ENCODE peak calls at places on chromosomes 2 and 18, in seven cellular contexts. E, C, M, P, Y, H and W are unnamed samples.
A peak's percentile ranks its signal among the peaks of the same experiment; 100 is the strongest.

GRCh38 chr2:119197125-119197403 is 26.6 kb upstream of the STEAP3 start:
- DNase-seq in E (no peak), C (no peak), M (no peak), P (no peak), Y (no peak), H (no peak), W (no peak)

GRCh38 chr2:225041871-225042799 is at the start of gene DOCK10:
- DNase-seq in E (no peak), C (peak; percentile 37), M (no peak), P (no peak), Y (peak; percentile 68), H (peak; percentile 24), W (peak; percentile 8)

GRCh38 chr2:98479959-98480524 is 35.4 kb downstream of the INPP4A start:
- DNase-seq in E (peak; percentile 67), C (peak; percentile 31), M (peak; percentile 90), P (no peak), Y (peak; percentile 82), H (peak; percentile 69), W (no peak)

GRCh38 chr18:48785091-48785614 is 165.6 kb downstream of the SMAD7 start:
- DNase-seq in E (no peak), C (no peak), M (no peak), P (no peak), Y (no peak), H (no peak), W (no peak)

GRCh38 chr2:176818653-176819052 is 393.9 kb upstream of the HNRNPA3 start:
- DNase-seq in E (no peak), C (no peak), M (no peak), P (no peak), Y (no peak), H (no peak), W (no peak)

GRCh38 chr2:14270036-14270582 is 362.4 kb upstream of the LRATD1 start:
- DNase-seq in E (no peak), C (no peak), M (no peak), P (no peak), Y (no peak), H (no peak), W (no peak)

GRCh38 chr18:48404707-48405106 is 4.5 kb downstream of the ZBTB7C start:
- DNase-seq in E (no peak), C (no peak), M (no peak), P (no peak), Y (no peak), H (no peak), W (no peak)

GRCh38 chr18:49843778-49844625 is 30.7 kb upstream of the ACAA2 start:
- DNase-seq in E (no peak), C (no peak), M (no peak), P (no peak), Y (no peak), H (no peak), W (no peak)

GRCh38 chr2:3608373-3609278 is 13.7 kb downstream of the COLEC11 start:
- DNase-seq in E (peak; percentile 66), C (no peak), M (no peak), P (no peak), Y (peak; percentile 24), H (no peak), W (no peak)

GRCh38 chr2:733001-733400 is 55.8 kb upstream of the TMEM18 start:
- DNase-seq in E (no peak), C (no peak), M (no peak), P (no peak), Y (no peak), H (no peak), W (no peak)

GRCh38 chr18:79578396-79579260 is 101.0 kb upstream of the CTDP1 start:
- DNase-seq in E (peak; percentile 21), C (no peak), M (peak; percentile 15), P (no peak), Y (no peak), H (no peak), W (no peak)

GRCh38 chr2:10547663-10548384 is 99.7 kb upstream of the ODC1 start:
- DNase-seq in E (no peak), C (no peak), M (no peak), P (no peak), Y (no peak), H (no peak), W (no peak)

GRCh38 chr18:7414459-7414858 is 152.7 kb upstream of the PTPRM start:
- DNase-seq in E (no peak), C (no peak), M (no peak), P (no peak), Y (no peak), H (peak; percentile 12), W (no peak)

GRCh38 chr18:78928076-78928475 is 51.5 kb upstream of the SALL3 start:
- DNase-seq in E (no peak), C (no peak), M (no peak), P (no peak), Y (no peak), H (no peak), W (no peak)

GRCh38 chr2:62423235-62423634 is 82.8 kb downstream of the TMEM17 start:
- DNase-seq in E (no peak), C (no peak), M (no peak), P (no peak), Y (peak; percentile 16), H (no peak), W (no peak)

GRCh38 chr2:135694711-135695110 is 46.9 kb upstream of the UBXN4 start:
- DNase-seq in E (no peak), C (no peak), M (no peak), P (no peak), Y (no peak), H (no peak), W (no peak)

GRCh38 chr2:37342636-37343211 is 1.7 kb upstream of the QPCT start:
- DNase-seq in E (no peak), C (no peak), M (no peak), P (no peak), Y (no peak), H (no peak), W (no peak)

GRCh38 chr18:63025251-63025710 is 294.3 kb downstream of the BCL2 start:
- DNase-seq in E (peak; percentile 61), C (no peak), M (peak; percentile 40), P (no peak), Y (peak; percentile 65), H (peak; percentile 62), W (no peak)

GRCh38 chr18:76844144-76844543 is 21.8 kb downstream of the ZNF236 start:
- DNase-seq in E (no peak), C (no peak), M (no peak), P (no peak), Y (no peak), H (no peak), W (no peak)

GRCh38 chr2:46335966-46336436 is 38.8 kb downstream of the EPAS1 start:
- DNase-seq in E (no peak), C (no peak), M (no peak), P (no peak), Y (no peak), H (peak; percentile 58), W (no peak)

GRCh38 chr2:70534183-70534836 is 19.3 kb downstream of the TGFA start:
- DNase-seq in E (no peak), C (no peak), M (no peak), P (no peak), Y (peak; percentile 42), H (no peak), W (no peak)

GRCh38 chr18:74342416-74343043 is 26.9 kb downstream of the C18orf63 start:
- DNase-seq in E (peak; percentile 61), C (no peak), M (peak; percentile 13), P (no peak), Y (peak; percentile 87), H (peak; percentile 71), W (no peak)

GRCh38 chr18:55579471-55579870 is 8.5 kb downstream of the TCF4 start:
- DNase-seq in E (no peak), C (no peak), M (no peak), P (no peak), Y (peak; percentile 61), H (no peak), W (no peak)

GRCh38 chr2:240139011-240139441 is 1.4 kb downstream of the OTOS start:
- DNase-seq in E (no peak), C (no peak), M (no peak), P (no peak), Y (no peak), H (no peak), W (no peak)

GRCh38 chr2:21664083-21664482 is 540.3 kb downstream of the TDRD15 start:
- DNase-seq in E (no peak), C (no peak), M (no peak), P (no peak), Y (no peak), H (no peak), W (no peak)

GRCh38 chr2:208542465-208543041 is 136.0 kb downstream of the PTH2R start:
- DNase-seq in E (no peak), C (no peak), M (no peak), P (no peak), Y (no peak), H (no peak), W (no peak)

GRCh38 chr2:127175821-127176354 is 44.2 kb downstream of the CYP27C1 start:
- DNase-seq in E (no peak), C (no peak), M (no peak), P (no peak), Y (peak; percentile 60), H (peak; percentile 68), W (no peak)

GRCh38 chr2:216632952-216633615 is at the start of gene IGFBP2:
- DNase-seq in E (peak; percentile 71), C (peak; percentile 62), M (peak; percentile 49), P (no peak), Y (peak; percentile 84), H (peak; percentile 79), W (no peak)

GRCh38 chr2:240791821-240792657 is 28.0 kb downstream of the KIF1A start:
- DNase-seq in E (no peak), C (no peak), M (no peak), P (no peak), Y (no peak), H (peak; percentile 67), W (no peak)

GRCh38 chr2:201135396-201135795 is 19.4 kb downstream of the CFLAR start:
- DNase-seq in E (no peak), C (no peak), M (no peak), P (no peak), Y (no peak), H (no peak), W (no peak)